ENCODE peak calls at places on chromosomes 1 and 21, in ten cellular contexts. H is GM12892, E is sigmoid colon, O is HCT116, B is tibial nerve, A is NB4, S is GM12891, F is IMR-90, Y is stomach, X is body of pancreas. Z is an unnamed sample.

GRCh38 chr1:17873007-17873675 is 118.0 kb downstream of the ACTL8 start:
- DNase-seq in H (no peak), E (no peak), O (no peak), B (no peak), A (no peak), S (no peak), F (no peak), Y (no peak), X (no peak), Z (no peak)

GRCh38 chr1:190391582-190391981 is 86.1 kb downstream of the BRINP3 start:
- DNase-seq in H (no peak), E (no peak), O (no peak), B (no peak), A (no peak), S (no peak), F (no peak), Y (no peak), X (no peak), Z (no peak)

GRCh38 chr1:8651236-8651890 is 166.1 kb downstream of the RERE start:
- DNase-seq in H (no peak), E (no peak), O (no peak), B (no peak), A (no peak), S (no peak), F (no peak), Y (no peak), X (no peak), Z (no peak)

GRCh38 chr1:20237646-20238045 is 51.3 kb upstream of the PLA2G2C start:
- DNase-seq in H (no peak), E (no peak), O (no peak), B (no peak), A (no peak), S (no peak), F (no peak), Y (no peak), X (no peak), Z (no peak)

GRCh38 chr1:157577420-157577819 is 20.5 kb downstream of the FCRL4 start:
- DNase-seq in H (no peak), E (no peak), O (no peak), B (no peak), A (no peak), S (no peak), F (no peak), Y (no peak), X (no peak), Z (no peak)

GRCh38 chr1:82838066-82838465 is 1037.3 kb downstream of the ADGRL2 start:
- DNase-seq in H (no peak), E (no peak), O (no peak), B (no peak), A (no peak), S (no peak), F (no peak), Y (no peak), X (no peak), Z (no peak)

GRCh38 chr21:30209571-30209970 is 6.3 kb downstream of the CLDN8 start:
- DNase-seq in H (no peak), E (no peak), O (no peak), B (no peak), A (no peak), S (no peak), F (no peak), Y (no peak), X (no peak), Z (no peak)

GRCh38 chr21:26060335-26061115 is 110.0 kb downstream of the APP start:
- DNase-seq in H (no peak), E (no peak), O (no peak), B (no peak), A (no peak), S (no peak), F (no peak), Y (no peak), X (no peak), Z (no peak)

GRCh38 chr1:184597652-184598357 is 156.9 kb downstream of the EDEM3 start:
- DNase-seq in H (no peak), E (no peak), O (no peak), B (no peak), A (no peak), S (no peak), F (peak; percentile 73), Y (no peak), X (no peak), Z (no peak)

GRCh38 chr1:232473319-232473718 is 156.6 kb downstream of the SIPA1L2 start:
- DNase-seq in H (no peak), E (no peak), O (no peak), B (no peak), A (no peak), S (no peak), F (peak; percentile 66), Y (no peak), X (no peak), Z (peak; percentile 12)

GRCh38 chr21:25565272-25566199 is 41.7 kb downstream of the MRPL39 start:
- DNase-seq in H (no peak), E (no peak), O (no peak), B (no peak), A (no peak), S (no peak), F (no peak), Y (no peak), X (no peak), Z (no peak)

GRCh38 chr1:53982034-53982761 is 35.8 kb downstream of the LDLRAD1 start:
- DNase-seq in H (no peak), E (no peak), O (no peak), B (peak; percentile 15), A (peak; percentile 59), S (no peak), F (peak; percentile 52), Y (no peak), X (peak; percentile 40), Z (no peak)

GRCh38 chr1:215665212-215665611 is 98.1 kb downstream of the KCTD3 start:
- DNase-seq in H (no peak), E (no peak), O (no peak), B (no peak), A (no peak), S (no peak), F (peak; percentile 94), Y (no peak), X (no peak), Z (peak; percentile 19)

DNA sequence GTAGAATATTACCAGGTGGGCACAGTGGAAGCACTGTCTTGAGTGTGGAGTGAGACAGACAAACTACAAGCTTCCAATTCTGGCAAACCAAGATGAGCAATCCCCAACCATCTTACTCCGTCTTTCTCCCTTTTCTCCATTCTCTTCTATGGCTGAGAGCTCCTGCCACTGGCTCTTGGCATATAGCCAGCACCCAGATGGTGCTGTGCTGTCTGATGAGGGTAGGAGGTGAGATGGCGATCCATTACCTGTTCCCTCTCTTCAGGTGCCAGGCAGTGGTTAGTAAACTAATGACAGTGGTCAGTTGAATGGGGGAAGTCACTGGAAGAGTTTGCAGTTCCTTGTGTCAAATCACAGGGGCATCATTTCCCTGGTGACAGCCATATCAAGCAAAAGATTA is 108.4 kb downstream of the FNBP1L start:
- DNase-seq in H (no peak), E (no peak), O (no peak), B (no peak), A (no peak), S (no peak), F (no peak), Y (no peak), X (peak; percentile 67), Z (no peak)
- TF ChIP-seq POLR2A in H (no peak), E (no peak), O (no peak), B (no peak), A (no peak), S (no peak), F (no peak), Y (no peak), X (no peak), Z (no peak)

GRCh38 chr1:213999732-214000131 is 12.0 kb downstream of the PROX1 start:
- DNase-seq in H (no peak), E (no peak), O (no peak), B (no peak), A (no peak), S (no peak), F (no peak), Y (no peak), X (no peak), Z (no peak)
- TF ChIP-seq POLR2A in H (no peak), E (no peak), O (no peak), B (no peak), A (no peak), S (no peak), F (no peak), Y (no peak), X (no peak), Z (no peak)

GRCh38 chr1:101448018-101448417 is 211.2 kb downstream of the S1PR1 start:
- DNase-seq in H (no peak), E (no peak), O (no peak), B (no peak), A (no peak), S (no peak), F (no peak), Y (no peak), X (no peak), Z (no peak)

GRCh38 chr1:101453844-101454243 is 217.0 kb downstream of the S1PR1 start:
- DNase-seq in H (no peak), E (no peak), O (no peak), B (no peak), A (no peak), S (no peak), F (no peak), Y (no peak), X (no peak), Z (no peak)

GRCh38 chr1:101452825-101453224 is 216.0 kb downstream of the S1PR1 start:
- DNase-seq in H (no peak), E (no peak), O (no peak), B (no peak), A (no peak), S (no peak), F (no peak), Y (no peak), X (no peak), Z (no peak)

GRCh38 chr1:101451888-101452287 is 215.1 kb downstream of the S1PR1 start:
- DNase-seq in H (no peak), E (no peak), O (no peak), B (no peak), A (no peak), S (no peak), F (no peak), Y (no peak), X (no peak), Z (no peak)
- TF ChIP-seq POLR2A in H (no peak), E (no peak), O (no peak), B (no peak), A (no peak), S (no peak), F (no peak), Y (no peak), X (no peak), Z (no peak)

DNA sequence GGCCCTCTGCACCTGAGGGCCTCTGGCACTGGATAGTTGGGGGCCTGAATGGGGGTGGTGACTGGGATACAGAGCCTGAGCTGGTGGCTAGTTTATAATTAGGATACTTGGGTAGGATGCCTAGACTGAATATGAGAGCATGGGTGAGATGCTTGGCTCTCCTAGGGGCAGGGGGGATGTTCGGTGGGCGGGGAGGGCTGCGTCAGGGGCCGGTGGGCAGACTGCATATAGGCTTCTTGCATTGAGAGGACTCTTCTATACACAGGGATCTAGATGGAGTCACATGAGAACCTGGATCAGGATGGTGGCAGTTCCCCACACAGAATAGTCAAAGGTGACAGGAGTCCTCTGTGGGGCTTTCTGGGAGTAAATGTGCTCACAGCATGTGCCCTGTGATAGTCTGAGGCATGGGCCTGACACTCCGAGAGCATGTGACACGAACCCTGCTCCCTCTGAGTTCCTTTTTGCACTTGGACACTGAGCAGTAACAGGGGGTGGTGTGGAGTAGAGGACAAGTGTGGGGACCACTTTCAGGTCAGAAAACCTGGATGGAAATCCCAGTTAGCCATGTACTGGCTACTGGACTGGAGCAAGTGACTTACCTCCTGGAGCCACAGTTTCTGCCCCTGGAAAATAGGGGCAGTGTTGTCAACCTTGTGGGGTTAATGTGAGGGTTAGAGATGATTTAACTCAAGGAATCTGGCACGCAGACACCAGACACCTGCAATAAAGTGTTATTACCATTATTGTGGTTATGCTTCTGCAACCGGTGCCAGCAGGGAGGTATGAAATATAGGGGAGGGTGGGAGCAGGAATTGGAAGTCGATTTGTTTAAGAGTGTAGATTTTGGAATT is 2.2 kb downstream of the MAP7D1 start:
- DNase-seq in H (no peak), E (no peak), O (no peak), B (no peak), A (no peak), S (no peak), F (no peak), Y (no peak), X (no peak), Z (no peak)
- TF ChIP-seq POLR2A in H (no peak), E (no peak), O (no peak), B (no peak), A (no peak), S (no peak), F (no peak), Y (no peak), X (no peak), Z (no peak)